ENCODE peak calls at places on chromosomes 12 and 14, in seven cellular contexts. X, L, G, N, Q, R and C are unnamed samples. For H3K9me3, the result is how much of the 10 kb centered on the place peaks cover.

GRCh38 chr12:26125451-26126339 is 858 bp upstream of the BHLHE41 start:
- DNase-seq in X (peak), L (peak), G (peak), N (peak), Q (peak), R (no peak), C (peak)

GRCh38 chr14:50363734-50364113 is 33.0 kb downstream of the CDKL1 start:
- DNase-seq in X (no peak), L (no peak), G (no peak), N (no peak), Q (peak), R (peak), C (no peak)

GRCh38 chr12:26058818-26059217 is 66.0 kb downstream of the BHLHE41 start:
- DNase-seq in X (no peak), L (no peak), G (no peak), N (no peak), Q (no peak), R (no peak), C (no peak)

GRCh38 chr14:72741836-72742681 is 151.8 kb downstream of the DPF3 start:
- DNase-seq in X (no peak), L (peak), G (peak), N (no peak), Q (no peak), R (no peak), C (peak)

GRCh38 chr12:28035483-28035882 is 63.0 kb upstream of the PTHLH start:
- DNase-seq in X (no peak), L (no peak), G (no peak), N (no peak), Q (no peak), R (no peak), C (no peak)

GRCh38 chr12:79938843-79939242 is 3.9 kb upstream of the PPP1R12A start:
- DNase-seq in X (no peak), L (no peak), G (no peak), N (no peak), Q (no peak), R (no peak), C (no peak)

GRCh38 chr14:103552011-103552797 is 10.3 kb downstream of the BAG5 start:
- DNase-seq in X (peak), L (no peak), G (no peak), N (no peak), Q (no peak), R (no peak), C (no peak)

GRCh38 chr12:101027816-101028215 is 182.2 kb downstream of the SLC5A8 start:
- DNase-seq in X (no peak), L (no peak), G (no peak), N (no peak), Q (no peak), R (no peak), C (no peak)

GRCh38 chr12:47412837-47413236 is 293.0 kb downstream of the RPAP3 start:
- DNase-seq in X (no peak), L (no peak), G (no peak), N (no peak), Q (no peak), R (no peak), C (no peak)

GRCh38 chr14:32397871-32398640 is 69.0 kb downstream of the AKAP6 start:
- DNase-seq in X (no peak), L (no peak), G (no peak), N (no peak), Q (no peak), R (no peak), C (no peak)

GRCh38 chr14:31414190-31414833 is 6.0 kb downstream of the HEATR5A start:
- DNase-seq in X (no peak), L (no peak), G (no peak), N (peak), Q (no peak), R (no peak), C (no peak)

GRCh38 chr12:15800278-15800677 is 11.1 kb upstream of the EPS8 start:
- DNase-seq in X (no peak), L (no peak), G (no peak), N (no peak), Q (no peak), R (no peak), C (no peak)

GRCh38 chr12:26845984-26846383 is 13.0 kb upstream of the ITPR2 start:
- DNase-seq in X (no peak), L (no peak), G (no peak), N (peak), Q (no peak), R (no peak), C (no peak)

GRCh38 chr14:65791551-65791981 is 379.0 kb downstream of the FUT8 start:
- DNase-seq in X (no peak), L (no peak), G (no peak), N (no peak), Q (no peak), R (peak), C (no peak)

GRCh38 chr12:50057000-50057841 is at the start of gene ASIC1:
- DNase-seq in X (no peak), L (peak), G (peak), N (no peak), Q (peak), R (no peak), C (no peak)

GRCh38 chr12:94872671-94873367 is 130.7 kb downstream of the NDUFA12 start:
- DNase-seq in X (no peak), L (no peak), G (peak), N (no peak), Q (no peak), R (no peak), C (peak)

DNA sequence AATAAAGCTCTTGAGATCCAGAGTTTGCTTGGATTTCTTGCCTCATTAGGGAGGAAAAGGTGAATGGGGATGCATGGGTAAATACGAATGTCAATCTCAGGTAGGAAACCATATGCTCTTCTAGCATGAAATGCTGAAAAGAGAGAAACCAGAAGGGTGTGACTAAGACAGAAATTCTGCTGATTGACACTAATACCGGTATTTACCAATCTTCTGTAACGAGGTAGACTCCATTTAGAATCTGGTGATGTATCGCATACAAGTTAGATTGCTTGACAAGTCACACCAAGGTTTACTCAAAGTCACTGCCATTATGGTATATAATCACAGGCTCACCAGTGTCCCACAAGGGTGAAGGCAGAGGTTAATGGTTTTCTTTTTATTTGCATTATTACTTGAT is 337.9 kb downstream of the NRXN3 start:
- DNase-seq in X (no peak), L (no peak), G (no peak), N (no peak), Q (no peak), R (no peak), C (peak)
- TF ChIP-seq EP300 in X (no peak), L (no peak), G (no peak), N (no peak), Q (no peak), R (no peak), C (no peak)

DNA sequence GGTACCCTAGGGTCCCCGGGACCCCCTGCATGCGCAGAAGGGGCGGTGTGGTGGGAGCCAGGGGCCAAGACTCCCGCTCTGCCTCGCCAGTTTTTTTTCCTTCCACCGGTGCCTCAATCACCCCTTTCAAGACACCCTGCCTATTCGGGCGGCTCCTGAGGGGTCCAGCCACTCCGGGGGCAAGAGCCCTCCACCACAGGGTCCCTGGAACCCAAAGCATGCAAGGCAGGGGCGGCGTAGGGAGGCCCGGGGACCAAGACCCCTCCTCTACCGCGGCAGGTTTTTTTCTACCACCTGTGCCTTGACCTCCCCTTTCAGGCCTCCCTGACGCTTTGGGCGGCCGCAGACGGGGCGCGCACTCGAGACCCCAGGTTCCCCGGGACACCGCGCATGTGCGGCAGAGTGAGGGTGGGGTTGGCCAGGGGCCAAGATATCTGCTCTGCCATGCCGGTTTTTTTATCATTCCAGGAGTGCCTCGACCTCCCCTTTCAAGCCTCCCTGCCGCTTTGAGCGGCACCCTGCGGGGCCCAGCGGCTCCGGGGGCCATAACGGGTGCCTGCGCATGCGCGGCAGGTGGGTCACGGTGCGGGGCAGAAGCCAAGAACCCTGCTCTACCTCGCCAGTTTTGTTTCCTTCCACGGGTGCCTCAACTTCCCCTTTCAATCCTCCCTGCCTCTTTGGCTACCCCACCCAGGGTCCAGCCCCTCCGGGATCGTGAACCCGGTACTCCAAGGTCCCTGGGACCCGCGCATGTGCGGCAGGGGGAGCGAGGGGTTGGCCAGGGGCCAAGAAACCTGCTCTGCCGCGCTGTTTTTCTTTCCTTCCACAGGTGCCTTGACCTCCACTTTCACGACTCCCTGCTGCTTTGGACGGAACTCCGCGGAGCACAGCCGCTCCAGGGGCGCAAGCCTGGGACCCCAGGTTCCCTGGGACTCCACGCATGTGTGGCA is 328.1 kb downstream of the ALG10 start:
- DNase-seq in X (no peak), L (no peak), G (no peak), N (no peak), Q (no peak), R (no peak), C (no peak)
- H3K9me3 ChIP-seq in X (under half), L (half or more), G (under half), N (under half), Q (under half), R (under half), C (half or more)

GRCh38 chr14:68589447-68590232 is 203.2 kb downstream of the ZFP36L1 start:
- DNase-seq in X (peak), L (no peak), G (no peak), N (no peak), Q (peak), R (no peak), C (no peak)
- TF ChIP-seq POLR2AphosphoS5 in X (peak), L (no peak), G (no peak), N (no peak), Q (peak), R (no peak), C (peak)

GRCh38 chr12:52769946-52770345 is 7.2 kb downstream of the KRT76 start:
- DNase-seq in X (no peak), L (no peak), G (no peak), N (no peak), Q (no peak), R (no peak), C (no peak)
- TF ChIP-seq EP300 in X (no peak), L (no peak), G (no peak), N (no peak), Q (no peak), R (no peak), C (no peak)

GRCh38 chr12:69204191-69204590 is 35.2 kb upstream of the CPSF6 start:
- DNase-seq in X (no peak), L (no peak), G (no peak), N (no peak), Q (no peak), R (no peak), C (no peak)
- H3K9me3 ChIP-seq in X (under half), L (under half), G (under half), N (under half), Q (under half), R (under half), C (under half)

GRCh38 chr14:60166144-60166543 is 946 bp upstream of the DHRS7 start:
- DNase-seq in X (no peak), L (no peak), G (no peak), N (no peak), Q (no peak), R (no peak), C (no peak)

GRCh38 chr14:60164404-60164716 is 838 bp downstream of the DHRS7 start:
- DNase-seq in X (no peak), L (no peak), G (no peak), N (peak), Q (no peak), R (peak), C (no peak)

GRCh38 chr14:60163741-60164140 is 1.5 kb downstream of the DHRS7 start:
- DNase-seq in X (no peak), L (no peak), G (no peak), N (no peak), Q (no peak), R (no peak), C (no peak)

GRCh38 chr14:60165547-60165876 is 314 bp upstream of the DHRS7 start:
- DNase-seq in X (no peak), L (no peak), G (no peak), N (no peak), Q (no peak), R (no peak), C (no peak)

DNA sequence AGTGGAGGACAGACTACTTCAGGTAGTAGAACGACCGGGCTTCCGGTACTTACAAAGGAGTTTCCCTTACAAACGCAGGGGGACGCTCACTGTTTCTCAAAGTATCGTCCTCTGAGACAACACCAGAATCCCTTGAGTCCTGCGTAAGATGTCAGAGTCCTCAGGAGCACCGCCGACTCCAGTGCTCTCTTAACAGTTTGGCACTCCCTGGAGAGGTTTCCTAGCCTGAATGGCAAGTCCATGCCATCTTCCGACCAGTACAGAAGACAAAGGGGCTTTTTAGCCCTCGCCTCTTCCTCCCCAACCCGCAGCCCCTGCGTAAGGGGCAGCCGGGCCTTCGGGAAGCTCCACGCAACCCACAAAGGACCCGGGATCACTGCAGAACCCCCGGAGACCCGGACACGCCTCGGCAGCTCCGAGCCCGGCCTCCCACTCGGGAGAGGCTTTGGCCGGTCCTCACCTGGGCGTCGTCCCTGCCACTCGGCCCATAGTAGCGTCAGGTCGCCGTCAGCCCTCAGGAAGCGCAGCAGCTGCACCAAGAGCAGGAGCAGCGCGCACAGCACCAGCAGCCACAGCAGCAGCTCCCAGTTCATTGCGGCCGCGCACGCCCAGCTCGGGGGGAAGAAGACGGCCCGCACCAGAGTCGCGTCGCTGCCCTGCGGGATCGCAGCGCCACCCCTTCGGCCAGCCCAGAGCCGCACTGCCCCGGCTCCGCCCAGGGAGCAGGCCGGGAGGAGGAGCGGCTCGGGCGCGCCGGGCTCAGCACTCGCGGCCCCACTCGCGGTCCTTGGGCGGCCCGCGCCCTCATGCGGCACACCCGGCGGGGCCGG is at the start of gene DHRS7:
- DNase-seq in X (peak), L (peak), G (peak), N (peak), Q (peak), R (peak), C (peak)
- TF ChIP-seq POLR2AphosphoS5 in X (peak), L (peak), G (peak), N (peak), Q (peak), R (peak), C (peak)

DNA sequence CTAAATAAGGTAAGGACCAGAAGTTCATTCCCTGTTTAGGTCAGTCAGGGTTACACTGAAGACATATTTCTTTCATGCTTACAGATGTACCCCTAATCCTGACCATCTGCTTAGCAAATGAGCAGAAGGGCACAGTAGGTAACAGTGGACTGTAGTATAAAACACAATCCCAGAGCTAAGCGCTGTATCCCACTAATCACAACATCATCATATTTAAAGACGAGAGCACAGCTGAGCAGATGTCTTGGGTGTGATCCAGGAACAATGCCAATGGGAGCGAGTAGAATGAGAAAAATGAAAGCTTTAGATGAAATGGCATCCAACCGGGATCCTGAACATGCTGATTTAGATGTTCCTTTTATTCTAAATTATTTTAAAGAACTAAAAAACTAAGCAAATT is 213.4 kb downstream of the CCER1 start:
- DNase-seq in X (no peak), L (no peak), G (no peak), N (no peak), Q (no peak), R (no peak), C (no peak)
- TF ChIP-seq EP300 in X (no peak), L (no peak), G (no peak), N (no peak), Q (no peak), R (no peak), C (no peak)

DNA sequence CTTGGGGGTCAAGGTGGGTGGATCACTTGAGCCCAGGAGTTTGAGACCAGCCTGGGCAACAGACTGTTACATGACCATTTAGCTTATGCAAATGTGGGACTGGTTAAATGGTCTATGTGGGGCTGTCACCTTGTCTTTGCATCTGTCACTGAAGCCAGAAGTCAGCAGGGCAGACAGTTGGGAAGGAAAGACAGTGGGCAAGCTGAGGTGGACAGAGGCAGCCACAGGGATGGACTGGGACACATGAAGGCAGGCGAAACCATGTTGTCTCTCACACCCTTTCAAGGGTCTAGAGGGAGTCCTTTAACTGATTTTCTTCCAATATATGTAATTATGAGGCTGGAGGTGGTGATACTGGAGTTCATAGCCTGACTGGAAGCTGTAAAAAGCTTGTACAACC is 426.4 kb downstream of the TMEM121 start:
- DNase-seq in X (no peak), L (no peak), G (no peak), N (no peak), Q (no peak), R (no peak), C (peak)
- H3K9me3 ChIP-seq in X (under half), L (under half), G (under half), N (under half), Q (under half), R (under half), C (under half)